ENCODE peak calls at places on chromosomes 7 and 10, in eight cellular contexts. One of them, this sample, is unnamed.

GRCh38 chr7:84364708-84365107 is 170.1 kb upstream of the SEMA3A start:
- DNase-seq in tibial nerve: no peak
- DNase-seq in adrenal gland: no peak
- DNase-seq in heart left ventricle: no peak
- DNase-seq in HCT116: no peak
- DNase-seq in sigmoid colon: no peak
- DNase-seq in right lobe of liver: no peak
- DNase-seq in lower leg skin: no peak
- DNase-seq in this sample: no peak

GRCh38 chr7:14457567-14458453 is 444.7 kb downstream of the DGKB start:
- DNase-seq in tibial nerve: peak
- DNase-seq in adrenal gland: peak
- DNase-seq in heart left ventricle: peak
- DNase-seq in HCT116: peak
- DNase-seq in sigmoid colon: peak
- DNase-seq in right lobe of liver: peak
- DNase-seq in lower leg skin: peak
- DNase-seq in this sample: peak

GRCh38 chr10:45008524-45009161 is 7.9 kb downstream of the ZNF22 start:
- DNase-seq in tibial nerve: peak
- DNase-seq in adrenal gland: no peak
- DNase-seq in heart left ventricle: no peak
- DNase-seq in HCT116: peak
- DNase-seq in sigmoid colon: peak
- DNase-seq in right lobe of liver: no peak
- DNase-seq in lower leg skin: no peak
- DNase-seq in this sample: peak

GRCh38 chr7:149713731-149714068 is 59.7 kb downstream of the ZNF467 start:
- DNase-seq in tibial nerve: peak
- DNase-seq in adrenal gland: no peak
- DNase-seq in heart left ventricle: no peak
- DNase-seq in HCT116: no peak
- DNase-seq in sigmoid colon: no peak
- DNase-seq in right lobe of liver: no peak
- DNase-seq in lower leg skin: no peak
- DNase-seq in this sample: no peak

GRCh38 chr10:129580897-129581296 is 113.9 kb downstream of the MGMT start:
- DNase-seq in tibial nerve: no peak
- DNase-seq in adrenal gland: no peak
- DNase-seq in heart left ventricle: no peak
- DNase-seq in HCT116: no peak
- DNase-seq in sigmoid colon: no peak
- DNase-seq in right lobe of liver: no peak
- DNase-seq in lower leg skin: no peak
- DNase-seq in this sample: no peak

GRCh38 chr10:12703813-12704212 is 297.7 kb downstream of the CCDC3 start:
- DNase-seq in tibial nerve: no peak
- DNase-seq in adrenal gland: no peak
- DNase-seq in heart left ventricle: no peak
- DNase-seq in HCT116: no peak
- DNase-seq in sigmoid colon: no peak
- DNase-seq in right lobe of liver: no peak
- DNase-seq in lower leg skin: no peak
- DNase-seq in this sample: no peak

GRCh38 chr7:155306677-155307470 is 9.2 kb downstream of the INSIG1 start:
- DNase-seq in tibial nerve: no peak
- DNase-seq in adrenal gland: no peak
- DNase-seq in heart left ventricle: no peak
- DNase-seq in HCT116: no peak
- DNase-seq in sigmoid colon: no peak
- DNase-seq in right lobe of liver: peak
- DNase-seq in lower leg skin: no peak
- DNase-seq in this sample: no peak

GRCh38 chr7:126574276-126574675 is 678.5 kb downstream of the GRM8 start:
- DNase-seq in tibial nerve: no peak
- DNase-seq in adrenal gland: no peak
- DNase-seq in heart left ventricle: no peak
- DNase-seq in HCT116: no peak
- DNase-seq in sigmoid colon: no peak
- DNase-seq in right lobe of liver: no peak
- DNase-seq in lower leg skin: no peak
- DNase-seq in this sample: no peak

GRCh38 chr7:5284304-5285281 is 1.9 kb downstream of the SLC29A4 start:
- DNase-seq in tibial nerve: no peak
- DNase-seq in adrenal gland: no peak
- DNase-seq in heart left ventricle: no peak
- DNase-seq in HCT116: peak
- DNase-seq in sigmoid colon: no peak
- DNase-seq in right lobe of liver: peak
- DNase-seq in lower leg skin: no peak
- DNase-seq in this sample: peak

GRCh38 chr10:84197643-84198042 is 3.3 kb downstream of the CDHR1 start:
- DNase-seq in tibial nerve: no peak
- DNase-seq in adrenal gland: no peak
- DNase-seq in heart left ventricle: no peak
- DNase-seq in HCT116: no peak
- DNase-seq in sigmoid colon: no peak
- DNase-seq in right lobe of liver: no peak
- DNase-seq in lower leg skin: no peak
- DNase-seq in this sample: no peak

GRCh38 chr7:87202705-87203104 is 16.8 kb downstream of the TMEM243 start:
- DNase-seq in tibial nerve: no peak
- DNase-seq in adrenal gland: no peak
- DNase-seq in heart left ventricle: no peak
- DNase-seq in HCT116: no peak
- DNase-seq in sigmoid colon: no peak
- DNase-seq in right lobe of liver: no peak
- DNase-seq in lower leg skin: no peak
- DNase-seq in this sample: no peak

GRCh38 chr7:87202208-87202607 is 17.3 kb downstream of the TMEM243 start:
- DNase-seq in tibial nerve: no peak
- DNase-seq in adrenal gland: no peak
- DNase-seq in heart left ventricle: no peak
- DNase-seq in HCT116: no peak
- DNase-seq in sigmoid colon: no peak
- DNase-seq in right lobe of liver: no peak
- DNase-seq in lower leg skin: no peak
- DNase-seq in this sample: no peak

GRCh38 chr7:87193912-87194311 is 25.6 kb downstream of the TMEM243 start:
- DNase-seq in tibial nerve: no peak
- DNase-seq in adrenal gland: no peak
- DNase-seq in heart left ventricle: no peak
- DNase-seq in HCT116: no peak
- DNase-seq in sigmoid colon: no peak
- DNase-seq in right lobe of liver: no peak
- DNase-seq in lower leg skin: no peak
- DNase-seq in this sample: no peak

GRCh38 chr7:87199700-87200450 is 19.7 kb downstream of the TMEM243 start:
- DNase-seq in tibial nerve: no peak
- DNase-seq in adrenal gland: no peak
- DNase-seq in heart left ventricle: no peak
- DNase-seq in HCT116: no peak
- DNase-seq in sigmoid colon: no peak
- DNase-seq in right lobe of liver: no peak
- DNase-seq in lower leg skin: no peak
- DNase-seq in this sample: no peak

DNA sequence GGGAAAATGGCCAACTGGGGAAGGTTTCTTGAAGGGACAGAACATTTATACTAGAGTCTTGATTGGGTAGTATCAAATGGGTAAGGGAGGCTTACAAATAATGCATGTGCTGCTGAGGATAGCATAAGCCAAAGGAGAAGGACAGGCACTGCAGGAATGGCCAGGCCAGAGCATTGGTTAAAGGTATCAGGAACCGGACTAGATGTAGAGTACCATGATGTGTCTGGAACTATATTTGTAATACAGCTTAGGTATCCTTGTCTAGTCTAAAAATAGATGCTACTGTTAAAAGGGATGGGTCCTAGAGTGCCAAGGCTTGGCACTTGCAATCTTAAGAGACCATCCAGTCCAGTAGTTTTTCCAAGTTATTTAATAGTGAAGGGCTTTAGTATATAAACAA is 20.3 kb downstream of the TMEM243 start:
- DNase-seq in tibial nerve: no peak
- DNase-seq in adrenal gland: no peak
- DNase-seq in heart left ventricle: no peak
- DNase-seq in HCT116: no peak
- DNase-seq in sigmoid colon: no peak
- DNase-seq in right lobe of liver: no peak
- DNase-seq in lower leg skin: no peak
- DNase-seq in this sample: no peak
- TF ChIP-seq POLR2A in tibial nerve: no peak
- TF ChIP-seq POLR2A in adrenal gland: no peak
- TF ChIP-seq POLR2A in heart left ventricle: no peak
- TF ChIP-seq POLR2A in HCT116: no peak
- TF ChIP-seq POLR2A in sigmoid colon: no peak
- TF ChIP-seq POLR2A in right lobe of liver: no peak
- TF ChIP-seq POLR2A in lower leg skin: no peak
- TF ChIP-seq POLR2A in this sample: no peak

GRCh38 chr7:44849277-44850210 is 1.7 kb upstream of the H2AZ2 start:
- DNase-seq in tibial nerve: no peak
- DNase-seq in adrenal gland: no peak
- DNase-seq in heart left ventricle: no peak
- DNase-seq in HCT116: no peak
- DNase-seq in sigmoid colon: no peak
- DNase-seq in right lobe of liver: no peak
- DNase-seq in lower leg skin: no peak
- DNase-seq in this sample: no peak
- TF ChIP-seq POLR2A in tibial nerve: no peak
- TF ChIP-seq POLR2A in adrenal gland: no peak
- TF ChIP-seq POLR2A in heart left ventricle: no peak
- TF ChIP-seq POLR2A in HCT116: no peak
- TF ChIP-seq POLR2A in sigmoid colon: no peak
- TF ChIP-seq POLR2A in right lobe of liver: no peak
- TF ChIP-seq POLR2A in lower leg skin: no peak
- TF ChIP-seq POLR2A in this sample: no peak

GRCh38 chr10:68109312-68109711 is at the start of gene MYPN:
- DNase-seq in tibial nerve: no peak
- DNase-seq in adrenal gland: no peak
- DNase-seq in heart left ventricle: no peak
- DNase-seq in HCT116: no peak
- DNase-seq in sigmoid colon: no peak
- DNase-seq in right lobe of liver: no peak
- DNase-seq in lower leg skin: no peak
- DNase-seq in this sample: no peak

GRCh38 chr10:68111580-68111979 is 2.3 kb downstream of the MYPN start:
- DNase-seq in tibial nerve: no peak
- DNase-seq in adrenal gland: no peak
- DNase-seq in heart left ventricle: no peak
- DNase-seq in HCT116: no peak
- DNase-seq in sigmoid colon: no peak
- DNase-seq in right lobe of liver: no peak
- DNase-seq in lower leg skin: no peak
- DNase-seq in this sample: no peak

GRCh38 chr10:68107651-68108449 is 1.4 kb upstream of the MYPN start:
- DNase-seq in tibial nerve: no peak
- DNase-seq in adrenal gland: no peak
- DNase-seq in heart left ventricle: no peak
- DNase-seq in HCT116: no peak
- DNase-seq in sigmoid colon: no peak
- DNase-seq in right lobe of liver: no peak
- DNase-seq in lower leg skin: no peak
- DNase-seq in this sample: no peak

GRCh38 chr10:68112837-68113236 is 3.5 kb downstream of the MYPN start:
- DNase-seq in tibial nerve: no peak
- DNase-seq in adrenal gland: no peak
- DNase-seq in heart left ventricle: no peak
- DNase-seq in HCT116: no peak
- DNase-seq in sigmoid colon: no peak
- DNase-seq in right lobe of liver: no peak
- DNase-seq in lower leg skin: no peak
- DNase-seq in this sample: no peak

DNA sequence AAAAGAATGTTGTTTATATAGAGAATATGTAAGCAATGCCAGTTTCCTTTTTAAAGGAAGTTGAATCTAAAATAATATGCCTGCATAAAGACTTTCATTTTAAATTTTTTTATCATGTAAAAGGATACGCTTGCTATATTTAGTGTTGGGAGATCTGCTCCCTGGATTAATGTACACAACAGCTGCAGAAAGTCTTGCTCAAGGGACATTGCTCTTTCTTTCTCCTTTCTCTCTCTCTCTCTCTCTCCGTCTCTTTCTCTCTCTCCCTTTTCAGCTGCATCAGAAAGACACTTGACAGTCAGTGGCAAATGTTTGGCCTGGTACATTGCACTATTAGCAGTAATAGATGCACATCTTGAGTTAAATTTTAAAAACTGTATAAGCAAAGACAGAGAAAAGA is 739 bp downstream of the MYPN start:
- DNase-seq in tibial nerve: no peak
- DNase-seq in adrenal gland: no peak
- DNase-seq in heart left ventricle: no peak
- DNase-seq in HCT116: no peak
- DNase-seq in sigmoid colon: no peak
- DNase-seq in right lobe of liver: no peak
- DNase-seq in lower leg skin: no peak
- DNase-seq in this sample: no peak
- TF ChIP-seq POLR2A in tibial nerve: no peak
- TF ChIP-seq POLR2A in adrenal gland: no peak
- TF ChIP-seq POLR2A in heart left ventricle: no peak
- TF ChIP-seq POLR2A in HCT116: no peak
- TF ChIP-seq POLR2A in sigmoid colon: no peak
- TF ChIP-seq POLR2A in right lobe of liver: no peak
- TF ChIP-seq POLR2A in lower leg skin: no peak
- TF ChIP-seq POLR2A in this sample: no peak

GRCh38 chr7:135143874-135144668 is 3.8 kb upstream of the TMEM140 start:
- DNase-seq in tibial nerve: no peak
- DNase-seq in adrenal gland: no peak
- DNase-seq in heart left ventricle: no peak
- DNase-seq in HCT116: no peak
- DNase-seq in sigmoid colon: no peak
- DNase-seq in right lobe of liver: no peak
- DNase-seq in lower leg skin: no peak
- DNase-seq in this sample: no peak

GRCh38 chr7:135151162-135151932 is 3.5 kb downstream of the TMEM140 start:
- DNase-seq in tibial nerve: no peak
- DNase-seq in adrenal gland: no peak
- DNase-seq in heart left ventricle: no peak
- DNase-seq in HCT116: no peak
- DNase-seq in sigmoid colon: no peak
- DNase-seq in right lobe of liver: no peak
- DNase-seq in lower leg skin: no peak
- DNase-seq in this sample: no peak

GRCh38 chr7:135147341-135147898 is 452 bp upstream of the TMEM140 start:
- DNase-seq in tibial nerve: no peak
- DNase-seq in adrenal gland: no peak
- DNase-seq in heart left ventricle: no peak
- DNase-seq in HCT116: no peak
- DNase-seq in sigmoid colon: no peak
- DNase-seq in right lobe of liver: no peak
- DNase-seq in lower leg skin: no peak
- DNase-seq in this sample: peak

GRCh38 chr7:135150072-135150782 is 2.4 kb downstream of the TMEM140 start:
- DNase-seq in tibial nerve: no peak
- DNase-seq in adrenal gland: no peak
- DNase-seq in heart left ventricle: no peak
- DNase-seq in HCT116: no peak
- DNase-seq in sigmoid colon: no peak
- DNase-seq in right lobe of liver: peak
- DNase-seq in lower leg skin: no peak
- DNase-seq in this sample: no peak

GRCh38 chr7:135147899-135148721 is at the start of gene TMEM140:
- DNase-seq in tibial nerve: peak
- DNase-seq in adrenal gland: no peak
- DNase-seq in heart left ventricle: no peak
- DNase-seq in HCT116: no peak
- DNase-seq in sigmoid colon: no peak
- DNase-seq in right lobe of liver: peak
- DNase-seq in lower leg skin: no peak
- DNase-seq in this sample: peak
- TF ChIP-seq POLR2A in tibial nerve: peak
- TF ChIP-seq POLR2A in adrenal gland: peak
- TF ChIP-seq POLR2A in heart left ventricle: no peak
- TF ChIP-seq POLR2A in HCT116: no peak
- TF ChIP-seq POLR2A in sigmoid colon: peak
- TF ChIP-seq POLR2A in right lobe of liver: peak
- TF ChIP-seq POLR2A in lower leg skin: no peak
- TF ChIP-seq POLR2A in this sample: peak